ENCODE peak calls at places on chromosomes 3 and 15, in four cellular contexts. One of them, this sample, is unnamed.

GRCh38 chr3:78242724-78243123 is 1202.8 kb downstream of the ROBO2 start:
- DNase-seq in prostate gland: no peak
- DNase-seq in RWPE1: no peak
- DNase-seq in pancreas: no peak
- DNase-seq in this sample: no peak

GRCh38 chr3:13801361-13802214 is 78.3 kb downstream of the WNT7A start:
- DNase-seq in prostate gland: no peak
- DNase-seq in RWPE1: peak
- DNase-seq in pancreas: no peak
- DNase-seq in this sample: no peak

GRCh38 chr3:101036213-101036618 is 43.0 kb upstream of the ABI3BP start:
- DNase-seq in prostate gland: peak
- DNase-seq in RWPE1: peak
- DNase-seq in pancreas: no peak
- DNase-seq in this sample: no peak

GRCh38 chr3:62184559-62184958 is 188.8 kb downstream of the FEZF2 start:
- DNase-seq in prostate gland: peak
- DNase-seq in RWPE1: no peak
- DNase-seq in pancreas: no peak
- DNase-seq in this sample: no peak

GRCh38 chr3:103499132-103499885 is 1064.5 kb downstream of the ZPLD1 start:
- DNase-seq in prostate gland: no peak
- DNase-seq in RWPE1: no peak
- DNase-seq in pancreas: no peak
- DNase-seq in this sample: no peak

GRCh38 chr3:135084404-135084803 is 289.3 kb downstream of the EPHB1 start:
- DNase-seq in prostate gland: no peak
- DNase-seq in RWPE1: no peak
- DNase-seq in pancreas: no peak
- DNase-seq in this sample: no peak

GRCh38 chr15:31858026-31858425 is 172.3 kb upstream of the CHRNA7 start:
- DNase-seq in prostate gland: no peak
- DNase-seq in RWPE1: no peak
- DNase-seq in pancreas: no peak
- DNase-seq in this sample: no peak

GRCh38 chr3:168714609-168715240 is 619.0 kb upstream of the GOLIM4 start:
- DNase-seq in prostate gland: no peak
- DNase-seq in RWPE1: no peak
- DNase-seq in pancreas: no peak
- DNase-seq in this sample: no peak

GRCh38 chr15:53936137-53936536 is 42.1 kb upstream of the UNC13C start:
- DNase-seq in prostate gland: no peak
- DNase-seq in RWPE1: no peak
- DNase-seq in pancreas: no peak
- DNase-seq in this sample: no peak

GRCh38 chr15:42133892-42134502 is 22.4 kb downstream of the PLA2G4F start:
- DNase-seq in prostate gland: no peak
- DNase-seq in RWPE1: peak
- DNase-seq in pancreas: no peak
- DNase-seq in this sample: peak

GRCh38 chr3:124770341-124771082 is 40.3 kb downstream of the UMPS start:
- DNase-seq in prostate gland: no peak
- DNase-seq in RWPE1: no peak
- DNase-seq in pancreas: no peak
- DNase-seq in this sample: no peak

GRCh38 chr15:62519900-62520299 is 354.8 kb upstream of the C2CD4B start:
- DNase-seq in prostate gland: no peak
- DNase-seq in RWPE1: no peak
- DNase-seq in pancreas: no peak
- DNase-seq in this sample: no peak

GRCh38 chr3:155426524-155427230 is 133.2 kb upstream of the STRIT1 start:
- DNase-seq in prostate gland: peak
- DNase-seq in RWPE1: no peak
- DNase-seq in pancreas: no peak
- DNase-seq in this sample: no peak

GRCh38 chr15:77548608-77549551 is 83.8 kb downstream of the LINGO1 start:
- DNase-seq in prostate gland: no peak
- DNase-seq in RWPE1: no peak
- DNase-seq in pancreas: no peak
- DNase-seq in this sample: no peak

GRCh38 chr3:126413693-126414080 is 19.0 kb downstream of the CFAP100 start:
- DNase-seq in prostate gland: no peak
- DNase-seq in RWPE1: no peak
- DNase-seq in pancreas: peak
- DNase-seq in this sample: no peak

GRCh38 chr3:134606033-134607025 is 44.5 kb downstream of the KY start:
- DNase-seq in prostate gland: no peak
- DNase-seq in RWPE1: no peak
- DNase-seq in pancreas: no peak
- DNase-seq in this sample: no peak

GRCh38 chr3:192339214-192339613 is 388.1 kb downstream of the FGF12 start:
- DNase-seq in prostate gland: no peak
- DNase-seq in RWPE1: no peak
- DNase-seq in pancreas: no peak
- DNase-seq in this sample: no peak

GRCh38 chr3:127812151-127812550 is 10.2 kb downstream of the MGLL start:
- DNase-seq in prostate gland: no peak
- DNase-seq in RWPE1: no peak
- DNase-seq in pancreas: no peak
- DNase-seq in this sample: no peak

GRCh38 chr15:52227456-52227855 is 36.3 kb upstream of the GNB5 start:
- DNase-seq in prostate gland: peak
- DNase-seq in RWPE1: peak
- DNase-seq in pancreas: no peak
- DNase-seq in this sample: no peak

GRCh38 chr15:36278219-36278618 is 301.2 kb upstream of the CDIN1 start:
- DNase-seq in prostate gland: no peak
- DNase-seq in RWPE1: no peak
- DNase-seq in pancreas: no peak
- DNase-seq in this sample: no peak

GRCh38 chr3:179801263-179801662 is 148.4 kb downstream of the USP13 start:
- DNase-seq in prostate gland: no peak
- DNase-seq in RWPE1: peak
- DNase-seq in pancreas: no peak
- DNase-seq in this sample: no peak

GRCh38 chr15:40545457-40545856 is 19.4 kb downstream of the CCDC32 start:
- DNase-seq in prostate gland: no peak
- DNase-seq in RWPE1: no peak
- DNase-seq in pancreas: no peak
- DNase-seq in this sample: no peak
- TF ChIP-seq CTCF in prostate gland: no peak
- TF ChIP-seq CTCF in RWPE1: no peak
- TF ChIP-seq CTCF in pancreas: no peak
- TF ChIP-seq CTCF in this sample: no peak

GRCh38 chr3:147356909-147357733 is 49.2 kb downstream of the ZIC4 start:
- DNase-seq in prostate gland: no peak
- DNase-seq in RWPE1: no peak
- DNase-seq in pancreas: no peak
- DNase-seq in this sample: no peak
- TF ChIP-seq CTCF in prostate gland: no peak
- TF ChIP-seq CTCF in RWPE1: no peak
- TF ChIP-seq CTCF in pancreas: no peak
- TF ChIP-seq CTCF in this sample: no peak

DNA sequence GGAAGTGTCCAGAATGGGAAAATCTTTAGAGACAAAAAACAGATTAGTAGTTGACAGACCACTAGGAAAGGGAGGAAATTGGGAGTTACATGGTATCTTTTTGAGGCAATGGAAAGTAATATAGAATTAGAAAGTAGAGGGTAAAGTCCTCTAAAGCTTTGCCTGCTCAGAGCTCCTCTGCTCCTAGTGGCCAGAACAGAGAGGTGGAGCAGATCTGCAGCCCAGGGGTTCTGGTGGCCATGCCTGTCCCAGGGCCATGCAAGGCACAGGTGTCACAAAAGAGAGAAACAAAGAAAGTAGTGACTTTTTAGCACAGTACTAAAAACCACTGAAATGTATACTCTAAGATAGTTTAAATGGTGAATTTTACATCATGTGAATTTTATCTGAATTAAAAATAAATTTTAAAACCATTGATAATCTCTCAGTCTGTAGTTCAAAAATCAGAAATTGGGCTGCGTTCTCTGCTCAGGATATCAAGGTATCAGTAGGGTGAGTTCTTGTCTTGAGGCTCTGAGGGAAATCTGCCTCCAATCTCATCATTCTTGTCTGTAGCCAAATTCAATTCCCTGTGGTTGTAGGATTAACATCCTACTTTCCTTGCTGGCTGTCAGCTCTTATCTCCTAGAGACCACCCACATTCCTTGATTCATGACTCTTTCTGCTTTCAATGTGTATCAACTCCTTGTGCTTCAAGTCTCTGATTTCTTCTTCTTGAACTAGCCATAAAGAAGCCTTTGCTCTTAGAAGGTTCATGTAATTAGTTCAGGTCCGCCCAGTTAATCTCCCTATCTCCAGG is 23.6 kb downstream of the PYGO1 start:
- DNase-seq in prostate gland: no peak
- DNase-seq in RWPE1: no peak
- DNase-seq in pancreas: no peak
- DNase-seq in this sample: no peak
- TF ChIP-seq CTCF in prostate gland: no peak
- TF ChIP-seq CTCF in RWPE1: no peak
- TF ChIP-seq CTCF in pancreas: no peak
- TF ChIP-seq CTCF in this sample: no peak

GRCh38 chr3:186511702-186512101 is 32.5 kb downstream of the CRYGS start:
- DNase-seq in prostate gland: no peak
- DNase-seq in RWPE1: no peak
- DNase-seq in pancreas: no peak
- DNase-seq in this sample: no peak

GRCh38 chr3:186512570-186513302 is 31.4 kb downstream of the CRYGS start:
- DNase-seq in prostate gland: no peak
- DNase-seq in RWPE1: no peak
- DNase-seq in pancreas: no peak
- DNase-seq in this sample: no peak

GRCh38 chr3:186516645-186517044 is 27.5 kb downstream of the CRYGS start:
- DNase-seq in prostate gland: no peak
- DNase-seq in RWPE1: no peak
- DNase-seq in pancreas: no peak
- DNase-seq in this sample: no peak

GRCh38 chr3:186515115-186515514 is 29.1 kb downstream of the CRYGS start:
- DNase-seq in prostate gland: no peak
- DNase-seq in RWPE1: no peak
- DNase-seq in pancreas: no peak
- DNase-seq in this sample: no peak

GRCh38 chr3:186514296-186515002 is 29.7 kb downstream of the CRYGS start:
- DNase-seq in prostate gland: no peak
- DNase-seq in RWPE1: no peak
- DNase-seq in pancreas: no peak
- DNase-seq in this sample: no peak
- TF ChIP-seq CTCF in prostate gland: no peak
- TF ChIP-seq CTCF in RWPE1: peak
- TF ChIP-seq CTCF in pancreas: peak
- TF ChIP-seq CTCF in this sample: peak

GRCh38 chr3:153785901-153786300 is 335.3 kb upstream of the ARHGEF26 start:
- DNase-seq in prostate gland: no peak
- DNase-seq in RWPE1: no peak
- DNase-seq in pancreas: no peak
- DNase-seq in this sample: no peak
- TF ChIP-seq CTCF in prostate gland: no peak
- TF ChIP-seq CTCF in RWPE1: no peak
- TF ChIP-seq CTCF in pancreas: no peak
- TF ChIP-seq CTCF in this sample: no peak

GRCh38 chr3:63899997-63900396 is 12.2 kb downstream of the SCAANT1 start:
- DNase-seq in prostate gland: no peak
- DNase-seq in RWPE1: no peak
- DNase-seq in pancreas: no peak
- DNase-seq in this sample: no peak
- TF ChIP-seq CTCF in prostate gland: no peak
- TF ChIP-seq CTCF in RWPE1: no peak
- TF ChIP-seq CTCF in pancreas: no peak
- TF ChIP-seq CTCF in this sample: no peak